ENCODE peak calls at places on chromosomes 7 and 10, in nine cellular contexts. K is AG10803; M is WTC11; Q is pancreas; W is mucosa of descending colon; Y is HFFc6; X is CD8-positive, alpha-beta T cell; D is breast epithelium; N is cardiac muscle cell. L is an unnamed sample.

GRCh38 chr10:75208177-75208576 is 2.4 kb upstream of the VDAC2 start:
- DNase-seq in K (peak; percentile 72), N (peak; percentile 20), X (no peak), D (peak; percentile 36), W (no peak), Y (peak; percentile 72), Q (no peak), M (no peak), L (no peak)

GRCh38 chr7:154698726-154699291 is 304.1 kb downstream of the PAXIP1 start:
- DNase-seq in N (peak; percentile 44), D (no peak), M (no peak), X (no peak), Y (no peak), K (no peak), W (no peak), Q (no peak), L (no peak)

GRCh38 chr10:79298403-79299244 is 48.6 kb upstream of the PPIF start:
- DNase-seq in Y (peak; percentile 98), N (no peak), D (no peak), W (peak; percentile 67), Q (no peak), K (peak; percentile 93), X (no peak), M (no peak), L (no peak)

GRCh38 chr7:14899065-14899464 is 3.5 kb downstream of the DGKB start:
- DNase-seq in X (no peak), Y (no peak), D (no peak), K (no peak), Q (no peak), N (no peak), W (no peak), M (no peak), L (no peak)

GRCh38 chr10:132992433-132993215 is 50.3 kb upstream of the CFAP46 start:
- DNase-seq in D (no peak), M (no peak), W (no peak), Q (no peak), K (no peak), N (no peak), X (no peak), Y (no peak), L (no peak)

GRCh38 chr7:1164436-1164835 is 4.4 kb upstream of the ZFAND2A start:
- DNase-seq in K (no peak), Y (no peak), M (no peak), Q (no peak), X (no peak), W (no peak), D (no peak), N (no peak), L (no peak)

GRCh38 chr7:155598810-155599210 is 45.7 kb upstream of the RBM33 start:
- DNase-seq in K (peak; percentile 57), X (peak; percentile 77), Q (peak; percentile 79), N (peak; percentile 83), M (peak; percentile 89), W (peak; percentile 97), Y (peak; percentile 52), D (peak; percentile 52), L (peak; percentile 85)

GRCh38 chr7:50370884-50371283 is 66.4 kb downstream of the IKZF1 start:
- DNase-seq in Q (no peak), W (no peak), D (no peak), M (no peak), N (no peak), X (no peak), K (no peak), Y (no peak), L (no peak)

GRCh38 chr7:73908123-73908611 is 47.2 kb downstream of the TMEM270 start:
- DNase-seq in M (no peak), K (no peak), Y (no peak), X (no peak), N (no peak), Q (no peak), D (no peak), W (no peak), L (no peak)

GRCh38 chr7:128705891-128706333 is 33.2 kb upstream of the CALU start:
- DNase-seq in M (no peak), Q (no peak), X (no peak), N (no peak), D (no peak), K (peak; percentile 25), Y (peak; percentile 79), W (no peak), L (no peak)

GRCh38 chr7:156474241-156474743 is 166.3 kb upstream of the RNF32 start:
- DNase-seq in W (no peak), Q (no peak), Y (peak; percentile 36), D (no peak), M (no peak), K (no peak), N (no peak), X (no peak), L (peak; percentile 4)

GRCh38 chr7:88681682-88682081 is 77.8 kb upstream of the ZNF804B start:
- DNase-seq in N (no peak), Q (no peak), M (no peak), W (no peak), X (no peak), D (no peak), K (no peak), Y (no peak), L (no peak)

GRCh38 chr10:23742368-23742767 is 303.5 kb downstream of the OTUD1 start:
- DNase-seq in W (no peak), N (no peak), X (no peak), Q (no peak), K (no peak), M (no peak), D (no peak), Y (no peak), L (no peak)

GRCh38 chr7:100483728-100484635 is at the start of gene NYAP1:
- DNase-seq in W (peak; percentile 66), Y (no peak), Q (peak; percentile 69), N (peak; percentile 75), M (peak; percentile 63), X (peak; percentile 36), D (no peak), K (no peak), L (no peak)

GRCh38 chr7:93432130-93432529 is 142.4 kb downstream of the CALCR start:
- DNase-seq in D (no peak), K (no peak), X (no peak), W (no peak), Q (no peak), M (no peak), Y (no peak), N (no peak), L (no peak)

GRCh38 chr10:79358811-79359210 is 11.5 kb downstream of the PPIF start:
- DNase-seq in D (no peak), X (no peak), Y (no peak), N (no peak), W (peak; percentile 79), M (no peak), Q (no peak), K (no peak), L (no peak)

GRCh38 chr10:108301002-108301401 is 1136.5 kb upstream of the SORCS1 start:
- DNase-seq in Q (no peak), M (no peak), D (no peak), Y (no peak), N (no peak), K (no peak), X (no peak), W (no peak), L (no peak)

GRCh38 chr10:114403545-114404161 is 649 bp downstream of the AFAP1L2 start:
- DNase-seq in Q (peak; percentile 43), W (peak; percentile 18), M (peak; percentile 66), Y (no peak), X (no peak), N (peak; percentile 39), K (no peak), D (no peak), L (no peak)

GRCh38 chr7:117489911-117490310 is 10.1 kb downstream of the CFTR start:
- DNase-seq in K (no peak), X (no peak), D (no peak), Q (no peak), W (peak; percentile 75), Y (no peak), M (no peak), N (no peak), L (no peak)

GRCh38 chr7:54711900-54712595 is 47.0 kb downstream of the SEC61G start:
- DNase-seq in M (no peak), X (no peak), Y (no peak), D (no peak), W (peak; percentile 29), N (no peak), K (no peak), Q (no peak), L (no peak)

GRCh38 chr7:29878081-29878688 is 71.9 kb downstream of the WIPF3 start:
- DNase-seq in X (no peak), Q (no peak), Y (peak; percentile 49), N (peak; percentile 23), K (peak; percentile 45), D (peak; percentile 47), M (no peak), W (peak; percentile 53), L (no peak)

GRCh38 chr7:26531926-26532325 is 240.3 kb downstream of the SNX10 start:
- DNase-seq in W (no peak), K (no peak), M (no peak), Q (no peak), X (no peak), Y (no peak), N (no peak), D (no peak), L (no peak)

GRCh38 chr10:16156681-16157080 is 280.1 kb upstream of the PTER start:
- DNase-seq in K (no peak), W (no peak), M (no peak), X (no peak), Q (no peak), N (no peak), Y (no peak), D (no peak), L (no peak)
- TF ChIP-seq CTCF in K (no peak), W (no peak), M (no peak), X (no peak), Q (no peak), N (no peak), Y (no peak), D (no peak), L (no peak)

DNA sequence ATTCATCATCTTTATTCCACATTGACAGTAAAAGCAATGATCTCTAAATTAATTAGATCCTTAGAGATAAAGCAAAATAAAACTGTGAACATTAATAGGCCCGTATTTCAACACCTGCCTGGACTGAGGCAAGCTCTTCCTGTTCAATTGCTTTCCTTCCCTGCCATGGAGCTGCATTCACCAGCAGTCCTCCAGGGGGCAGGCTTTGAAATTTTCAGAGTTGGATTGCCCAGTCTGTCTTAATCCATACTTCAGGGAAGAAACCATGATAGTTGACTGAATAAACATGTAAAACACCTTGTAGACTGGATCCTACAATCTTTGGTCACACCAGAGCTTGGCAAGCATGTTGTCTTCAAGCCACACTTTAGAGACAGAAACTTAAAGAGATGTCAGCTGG is 936.6 kb downstream of the NRG3 start:
- DNase-seq in N (peak; percentile 18), W (peak; percentile 13), Q (no peak), Y (no peak), D (no peak), K (peak; percentile 3), X (no peak), M (peak; percentile 74), L (no peak)
- TF ChIP-seq CTCF in N (peak; percentile 72), W (no peak), Q (peak; percentile 21), Y (peak; percentile 80), D (no peak), K (peak; percentile 49), X (no peak), M (peak; percentile 72), L (peak; percentile 70)

GRCh38 chr10:113326160-113327111 is 226.4 kb upstream of the HABP2 start:
- DNase-seq in M (peak; percentile 17), Q (no peak), K (peak; percentile 88), X (no peak), Y (peak; percentile 96), N (no peak), D (peak; percentile 76), W (peak; percentile 13), L (no peak)
- TF ChIP-seq CTCF in M (no peak), Q (no peak), K (peak; percentile 56), X (no peak), Y (peak; percentile 70), N (no peak), D (peak; percentile 5), W (no peak), L (peak; percentile 62)

GRCh38 chr7:77696643-77697534 is 630 bp downstream of the RSBN1L start:
- DNase-seq in D (peak; percentile 40), W (peak; percentile 64), Y (peak; percentile 38), N (peak; percentile 82), K (peak; percentile 38), X (peak; percentile 39), M (peak; percentile 49), Q (peak; percentile 66), L (peak; percentile 74)
- TF ChIP-seq CTCF in D (no peak), W (no peak), Y (peak; percentile 5), N (no peak), K (no peak), X (no peak), M (no peak), Q (no peak), L (no peak)